ENCODE peak calls at places on chromosomes 3 and 15, in nine cellular contexts. One of them, this sample, is unnamed.

GRCh38 chr3:27861047-27862036 is 139.2 kb upstream of the EOMES start:
- DNase-seq in CD8-positive, alpha-beta T cell: peak; percentile 22
- DNase-seq in upper lobe of right lung: no peak
- DNase-seq in right cardiac atrium: no peak
- DNase-seq in ELR: no peak
- DNase-seq in cerebellum: no peak
- DNase-seq in NK-92 treated with Interleukin-12 subunit alpha and Interleukin-12 subunit beta, amount 100 ng/mL, for 24 hours: peak; percentile 4
- DNase-seq in globus pallidus: no peak
- DNase-seq in A549: no peak
- DNase-seq in this sample: no peak

GRCh38 chr15:42139596-42139995 is 16.8 kb downstream of the PLA2G4F start:
- DNase-seq in A549: no peak
- DNase-seq in globus pallidus: no peak
- DNase-seq in cerebellum: no peak
- DNase-seq in right cardiac atrium: no peak
- DNase-seq in NK-92 treated with Interleukin-12 subunit alpha and Interleukin-12 subunit beta, amount 100 ng/mL, for 24 hours: no peak
- DNase-seq in ELR: no peak
- DNase-seq in CD8-positive, alpha-beta T cell: no peak
- DNase-seq in upper lobe of right lung: peak; percentile 61
- DNase-seq in this sample: no peak

GRCh38 chr3:140186421-140186920 is 251.5 kb downstream of the CLSTN2 start:
- DNase-seq in upper lobe of right lung: no peak
- DNase-seq in right cardiac atrium: no peak
- DNase-seq in A549: no peak
- DNase-seq in cerebellum: peak; percentile 42
- DNase-seq in ELR: no peak
- DNase-seq in NK-92 treated with Interleukin-12 subunit alpha and Interleukin-12 subunit beta, amount 100 ng/mL, for 24 hours: no peak
- DNase-seq in globus pallidus: peak; percentile 60
- DNase-seq in CD8-positive, alpha-beta T cell: no peak
- DNase-seq in this sample: no peak

GRCh38 chr15:80609512-80609946 is 85.6 kb upstream of the ABHD17C start:
- DNase-seq in right cardiac atrium: no peak
- DNase-seq in globus pallidus: no peak
- DNase-seq in A549: no peak
- DNase-seq in upper lobe of right lung: no peak
- DNase-seq in ELR: no peak
- DNase-seq in NK-92 treated with Interleukin-12 subunit alpha and Interleukin-12 subunit beta, amount 100 ng/mL, for 24 hours: no peak
- DNase-seq in cerebellum: no peak
- DNase-seq in CD8-positive, alpha-beta T cell: no peak
- DNase-seq in this sample: no peak

GRCh38 chr15:72859757-72860145 is 76.2 kb upstream of the ADPGK start:
- DNase-seq in ELR: no peak
- DNase-seq in globus pallidus: no peak
- DNase-seq in CD8-positive, alpha-beta T cell: no peak
- DNase-seq in right cardiac atrium: no peak
- DNase-seq in cerebellum: no peak
- DNase-seq in upper lobe of right lung: no peak
- DNase-seq in A549: no peak
- DNase-seq in NK-92 treated with Interleukin-12 subunit alpha and Interleukin-12 subunit beta, amount 100 ng/mL, for 24 hours: no peak
- DNase-seq in this sample: no peak

GRCh38 chr15:72197460-72198409 is at the start of gene GRAMD2A:
- DNase-seq in NK-92 treated with Interleukin-12 subunit alpha and Interleukin-12 subunit beta, amount 100 ng/mL, for 24 hours: no peak
- DNase-seq in cerebellum: peak; percentile 54
- DNase-seq in globus pallidus: no peak
- DNase-seq in A549: peak; percentile 30
- DNase-seq in CD8-positive, alpha-beta T cell: no peak
- DNase-seq in right cardiac atrium: no peak
- DNase-seq in ELR: peak; percentile 65
- DNase-seq in upper lobe of right lung: peak; percentile 86
- DNase-seq in this sample: no peak

GRCh38 chr3:71389191-71389590 is 194.3 kb downstream of the FOXP1 start:
- DNase-seq in CD8-positive, alpha-beta T cell: no peak
- DNase-seq in globus pallidus: no peak
- DNase-seq in upper lobe of right lung: no peak
- DNase-seq in ELR: no peak
- DNase-seq in right cardiac atrium: no peak
- DNase-seq in NK-92 treated with Interleukin-12 subunit alpha and Interleukin-12 subunit beta, amount 100 ng/mL, for 24 hours: no peak
- DNase-seq in cerebellum: no peak
- DNase-seq in A549: no peak
- DNase-seq in this sample: no peak

GRCh38 chr15:40815042-40815678 is 7.9 kb upstream of the DNAJC17 start:
- DNase-seq in globus pallidus: no peak
- DNase-seq in cerebellum: peak; percentile 44
- DNase-seq in ELR: no peak
- DNase-seq in right cardiac atrium: peak; percentile 55
- DNase-seq in NK-92 treated with Interleukin-12 subunit alpha and Interleukin-12 subunit beta, amount 100 ng/mL, for 24 hours: no peak
- DNase-seq in A549: no peak
- DNase-seq in upper lobe of right lung: no peak
- DNase-seq in CD8-positive, alpha-beta T cell: no peak
- DNase-seq in this sample: no peak

GRCh38 chr15:70309716-70310115 is 212.0 kb upstream of the TLE3 start:
- DNase-seq in upper lobe of right lung: no peak
- DNase-seq in ELR: no peak
- DNase-seq in cerebellum: no peak
- DNase-seq in CD8-positive, alpha-beta T cell: no peak
- DNase-seq in globus pallidus: no peak
- DNase-seq in right cardiac atrium: no peak
- DNase-seq in A549: no peak
- DNase-seq in NK-92 treated with Interleukin-12 subunit alpha and Interleukin-12 subunit beta, amount 100 ng/mL, for 24 hours: no peak
- DNase-seq in this sample: no peak

This sample was measured in omental fat pad.